ENCODE peak calls at places on chromosomes 7 and 10, in six cellular contexts. Y is NB4, U is K562, D is IMR-90, Z is lower leg skin, Q is breast epithelium. L is an unnamed sample.
A peak's percentile ranks its signal among the peaks of the same experiment; 100 is the strongest.

GRCh38 chr10:120473593-120473992 is 16.6 kb downstream of the PLPP4 start:
- DNase-seq in Q (no peak), D (no peak), U (no peak), Z (no peak), Y (no peak), L (no peak)

GRCh38 chr7:151060416-151061234 is 1.2 kb downstream of the SLC4A2 start:
- DNase-seq in Y (peak; percentile 71), Q (no peak), U (peak; percentile 66), Z (no peak), D (no peak), L (peak; percentile 73)

GRCh38 chr10:97850446-97850845 is 803 bp downstream of the GOLGA7B start:
- DNase-seq in Z (no peak), Y (peak; percentile 29), U (no peak), D (no peak), Q (no peak), L (no peak)

GRCh38 chr10:85900060-85900459 is 466.5 kb downstream of the GRID1 start:
- DNase-seq in Y (no peak), D (no peak), U (no peak), Z (no peak), Q (no peak), L (no peak)

GRCh38 chr10:120979435-120980315 is 128.5 kb downstream of the WDR11 start:
- DNase-seq in Q (peak; percentile 68), Z (no peak), Y (no peak), D (no peak), U (no peak), L (no peak)

GRCh38 chr10:97618733-97619132 is 14.6 kb downstream of the MORN4 start:
- DNase-seq in Z (no peak), D (no peak), Y (no peak), U (no peak), Q (no peak), L (no peak)

GRCh38 chr10:8463853-8464252 is 409.4 kb downstream of the GATA3 start:
- DNase-seq in U (no peak), D (no peak), Z (no peak), Y (no peak), Q (no peak), L (no peak)

GRCh38 chr7:82481499-82482097 is 38.0 kb upstream of the CACNA2D1 start:
- DNase-seq in D (peak; percentile 43), U (peak; percentile 2), Q (no peak), Z (no peak), Y (peak; percentile 28), L (peak; percentile 2)

GRCh38 chr7:127047521-127047920 is 205.2 kb downstream of the GRM8 start:
- DNase-seq in U (no peak), D (no peak), Z (no peak), Q (no peak), Y (no peak), L (no peak)

GRCh38 chr7:131383417-131383816 is 55.7 kb downstream of the MKLN1 start:
- DNase-seq in Y (peak; percentile 20), Z (no peak), D (peak; percentile 40), U (no peak), Q (no peak), L (no peak)

GRCh38 chr10:82826132-82826531 is 951.1 kb downstream of the NRG3 start:
- DNase-seq in U (no peak), Z (no peak), D (no peak), Q (no peak), Y (no peak), L (no peak)

GRCh38 chr10:87862644-87863101 is 660 bp downstream of the KLLN start:
- DNase-seq in Z (no peak), Y (no peak), D (peak; percentile 57), Q (no peak), U (no peak), L (peak; percentile 54)

GRCh38 chr10:11553773-11554381 is 57.6 kb downstream of the USP6NL start:
- DNase-seq in Y (no peak), D (no peak), Q (no peak), U (no peak), Z (no peak), L (no peak)

GRCh38 chr10:115981056-115981455 is 291.9 kb downstream of the GFRA1 start:
- DNase-seq in Q (no peak), Z (no peak), Y (no peak), U (no peak), D (no peak), L (no peak)

GRCh38 chr10:103828107-103828506 is 27.3 kb downstream of the SH3PXD2A start:
- DNase-seq in D (no peak), Y (no peak), Z (no peak), Q (no peak), U (no peak), L (no peak)

DNA sequence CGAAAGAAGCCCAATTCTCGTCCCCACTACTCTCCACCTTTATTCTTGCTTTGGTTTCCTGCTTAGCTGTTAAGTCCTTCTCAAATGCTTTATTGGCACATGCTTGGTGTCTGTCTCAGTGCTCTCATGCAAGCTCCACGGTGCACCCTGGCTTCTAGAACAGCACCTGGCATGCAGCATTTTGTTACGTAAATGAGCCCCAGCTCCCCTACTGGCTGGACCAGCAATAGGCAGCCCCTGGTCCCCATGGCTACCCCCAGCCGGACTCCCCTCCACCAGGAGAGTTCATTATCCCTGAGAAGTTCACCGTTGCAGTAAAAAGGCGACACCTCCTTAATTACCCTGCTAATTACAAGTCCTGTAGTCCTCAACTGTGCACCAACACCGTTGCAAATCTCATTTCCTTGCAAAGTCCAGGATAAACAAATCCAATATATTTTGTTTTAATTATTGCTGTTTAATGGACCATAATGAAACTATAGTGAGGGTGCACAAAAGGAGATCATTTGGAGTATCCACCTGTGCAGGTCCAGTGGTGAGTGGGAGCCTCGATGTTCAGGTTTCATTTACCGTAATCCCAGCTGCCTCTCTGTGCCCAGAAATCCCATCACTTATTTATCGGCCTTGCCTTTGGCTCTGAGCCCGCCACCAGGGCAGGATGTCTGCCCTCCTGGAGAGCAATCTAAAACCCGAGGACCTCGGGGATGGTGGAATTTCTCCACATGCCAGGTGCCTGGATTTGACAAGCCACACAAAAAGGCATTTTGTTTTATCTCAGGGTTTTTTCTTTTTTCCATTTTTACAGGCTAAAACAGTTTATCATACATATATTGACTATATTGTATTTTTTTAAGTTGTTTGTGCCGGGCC is 12.8 kb upstream of the DRGX start:
- DNase-seq in Z (peak; percentile 75), Q (no peak), U (peak; percentile 49), Y (peak; percentile 54), D (no peak), L (no peak)
- TF ChIP-seq POLR2A in Z (no peak), Q (no peak), U (no peak), Y (no peak), D (no peak), L (no peak)

DNA sequence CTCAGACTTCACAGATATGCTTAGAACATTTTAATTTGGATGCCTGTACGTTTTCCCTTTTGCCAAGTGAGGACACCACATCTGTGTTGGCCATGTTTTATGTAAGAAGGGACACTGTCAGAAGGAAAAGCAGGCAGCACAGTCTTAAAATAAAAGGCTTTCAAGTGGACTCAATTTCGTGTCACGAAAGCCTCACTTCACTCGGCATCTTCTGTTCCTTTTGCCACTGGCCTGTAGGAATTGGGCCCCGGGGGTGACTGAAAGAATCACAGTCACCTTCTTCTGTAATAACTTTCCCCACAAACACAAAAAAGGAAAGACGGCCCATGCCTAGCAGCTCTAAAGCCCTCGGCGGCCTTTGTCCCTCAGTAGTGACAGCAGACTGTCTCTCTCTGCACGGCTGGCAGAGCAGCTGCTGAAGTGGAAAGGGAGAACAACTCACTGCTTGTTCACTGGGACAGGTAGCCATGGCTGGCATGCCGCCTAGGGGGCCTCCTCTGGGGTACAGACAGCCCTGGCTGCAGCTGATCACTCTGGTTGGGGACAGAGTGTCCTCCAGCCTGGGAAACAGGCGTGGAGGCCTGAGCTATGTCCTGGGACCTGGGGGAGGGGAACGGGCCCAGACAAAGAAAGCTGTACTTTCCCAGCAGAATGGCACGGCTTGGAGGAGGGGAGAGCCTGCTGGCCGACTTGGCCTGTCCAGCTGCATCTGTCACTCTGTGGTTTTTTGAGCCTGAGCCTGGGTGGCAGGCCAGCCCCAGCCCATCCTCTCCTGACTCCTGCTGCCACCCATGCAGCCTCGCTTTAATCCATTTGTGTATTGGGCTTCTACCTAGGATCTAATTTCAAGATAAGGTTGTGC is 4.4 kb downstream of the RASSF4 start:
- DNase-seq in D (no peak), Q (no peak), Y (no peak), Z (peak; percentile 89), U (no peak), L (no peak)
- TF ChIP-seq POLR2A in D (no peak), Q (no peak), Y (no peak), Z (no peak), U (no peak), L (no peak)

GRCh38 chr7:93138576-93138975 is 9.6 kb downstream of the SAMD9L start:
- DNase-seq in U (no peak), Q (no peak), Y (no peak), Z (no peak), D (no peak), L (no peak)
- TF ChIP-seq POLR2A in U (no peak), Q (no peak), Y (no peak), Z (no peak), D (no peak), L (no peak)

DNA sequence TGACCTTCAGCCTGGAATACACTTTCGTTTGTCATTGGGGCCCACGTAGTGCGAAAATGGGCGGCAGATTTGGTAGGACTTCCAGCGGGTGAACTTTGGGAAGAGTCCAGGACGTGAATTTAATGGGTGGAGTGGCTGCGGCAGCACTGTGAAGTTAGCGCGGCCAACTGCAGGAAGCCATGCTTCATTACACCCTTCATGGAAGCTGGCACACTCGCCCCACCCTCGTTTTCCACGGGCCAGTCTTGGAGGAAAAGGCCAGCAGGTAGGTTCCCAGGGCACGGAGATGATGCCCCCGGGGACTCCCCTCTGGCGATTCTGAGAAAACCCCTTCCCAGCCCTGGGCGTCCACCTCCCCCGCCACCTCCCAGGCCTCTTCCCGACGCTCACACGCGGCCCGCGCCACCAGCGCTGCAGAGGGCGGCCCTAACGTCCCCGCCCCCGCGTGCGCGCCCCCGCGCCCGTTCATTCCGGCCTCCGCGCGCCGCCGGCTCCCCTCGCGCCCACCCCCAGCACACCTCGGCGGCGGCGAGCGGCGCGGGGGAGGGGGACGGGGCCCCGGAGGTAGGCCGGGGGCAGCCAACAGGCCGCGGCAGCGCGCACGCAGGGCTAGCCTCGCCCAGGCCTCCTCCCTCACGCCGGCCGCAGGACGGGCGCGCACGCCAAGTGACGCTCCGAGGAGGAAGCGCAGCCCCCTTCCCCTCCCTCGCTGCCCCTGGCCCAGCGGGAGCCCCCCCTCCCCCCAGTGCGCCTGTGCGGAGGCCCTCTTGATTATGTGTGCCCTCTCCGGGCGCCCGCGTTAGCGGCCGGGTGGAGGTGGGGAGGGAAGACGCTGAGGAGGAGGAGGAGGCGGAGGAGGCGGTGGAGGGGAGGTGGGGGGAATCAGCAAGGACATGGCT is at the start of gene MLLT10:
- DNase-seq in Z (peak; percentile 98), Y (peak; percentile 95), Q (peak; percentile 89), D (peak; percentile 94), U (peak; percentile 97), L (peak; percentile 88)
- TF ChIP-seq POLR2A in Z (peak; percentile 45), Y (peak; percentile 79), Q (peak; percentile 34), D (peak; percentile 59), U (peak; percentile 89), L (peak; percentile 69)

DNA sequence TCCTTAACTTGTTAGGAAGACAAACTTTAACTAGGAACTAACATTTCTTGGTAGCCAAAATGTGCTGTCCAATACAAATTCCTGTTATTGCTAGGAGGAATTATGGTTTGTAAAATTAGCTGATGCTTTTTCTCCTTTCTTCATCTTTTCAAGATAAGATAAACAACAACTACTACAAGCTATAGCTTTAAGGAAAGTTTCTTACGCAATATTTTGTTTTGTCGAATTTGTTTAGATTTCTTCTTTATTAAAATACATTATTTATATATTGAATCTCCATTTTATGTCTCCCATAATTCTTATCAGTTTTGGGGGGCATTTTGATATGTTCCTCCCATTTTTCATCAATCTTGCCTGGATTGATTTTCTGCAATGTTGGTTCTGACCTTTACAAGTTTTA is 277.5 kb downstream of the SUGCT start:
- DNase-seq in D (no peak), Y (no peak), Z (no peak), U (no peak), Q (no peak), L (no peak)
- TF ChIP-seq POLR2A in D (no peak), Y (no peak), Z (no peak), U (no peak), Q (no peak), L (no peak)

GRCh38 chr7:985915-986741 is 3.1 kb downstream of the CYP2W1 start:
- DNase-seq in D (peak; percentile 49), Y (peak; percentile 64), Z (no peak), Q (no peak), U (peak; percentile 47), L (peak; percentile 92)
- TF ChIP-seq POLR2A in D (no peak), Y (no peak), Z (no peak), Q (no peak), U (no peak), L (no peak)